ENCODE peak calls at places on chromosomes 1 and 21, in four cellular contexts. C, Z, K and X are unnamed samples.

GRCh38 chr1:2355408-2356261 is 35.7 kb downstream of the MORN1 start:
- DNase-seq in C (no peak), Z (no peak), K (no peak), X (peak; percentile 25)

GRCh38 chr1:227437495-227438008 is 119.3 kb upstream of the CDC42BPA start:
- DNase-seq in C (peak; percentile 65), Z (no peak), K (peak; percentile 70), X (no peak)

GRCh38 chr1:26994772-26995625 is 1.5 kb downstream of the TRNP1 start:
- DNase-seq in C (no peak), Z (no peak), K (peak; percentile 78), X (no peak)

GRCh38 chr1:210222288-210223006 is 10.1 kb upstream of the SERTAD4 start:
- DNase-seq in C (no peak), Z (peak; percentile 59), K (peak; percentile 73), X (peak; percentile 18)

GRCh38 chr1:12544992-12545391 is 73.0 kb downstream of the DHRS3 start:
- DNase-seq in C (no peak), Z (no peak), K (no peak), X (no peak)

GRCh38 chr21:36575306-36575705 is 95.4 kb upstream of the CLDN14 start:
- DNase-seq in C (peak; percentile 22), Z (no peak), K (no peak), X (no peak)

GRCh38 chr1:215517441-215517891 is 49.6 kb upstream of the KCTD3 start:
- DNase-seq in C (peak; percentile 24), Z (no peak), K (peak; percentile 53), X (no peak)

GRCh38 chr1:245263701-245264100 is 108.9 kb downstream of the KIF26B start:
- DNase-seq in C (no peak), Z (no peak), K (no peak), X (no peak)

GRCh38 chr1:64744492-64745180 is at the start of gene RAVER2:
- DNase-seq in C (peak; percentile 82), Z (peak; percentile 86), K (peak; percentile 81), X (peak; percentile 43)

GRCh38 chr1:230587056-230587455 is 55.2 kb upstream of the COG2 start:
- DNase-seq in C (no peak), Z (no peak), K (no peak), X (no peak)

GRCh38 chr1:98197356-98197755 is 276.5 kb upstream of the DPYD start:
- DNase-seq in C (no peak), Z (no peak), K (no peak), X (no peak)

GRCh38 chr1:21149430-21149861 is 27.3 kb downstream of the EIF4G3 start:
- DNase-seq in C (no peak), Z (peak; percentile 40), K (no peak), X (peak; percentile 18)

GRCh38 chr1:1273535-1274298 is at the start of gene UBE2J2:
- DNase-seq in C (peak; percentile 93), Z (peak; percentile 96), K (peak; percentile 96), X (peak; percentile 75)

GRCh38 chr21:26112127-26112742 is 58.3 kb downstream of the APP start:
- DNase-seq in C (no peak), Z (no peak), K (no peak), X (no peak)

GRCh38 chr1:235878082-235878781 is 11.5 kb upstream of the LYST start:
- DNase-seq in C (no peak), Z (no peak), K (no peak), X (no peak)

GRCh38 chr1:202249846-202250245 is 56.2 kb downstream of the LGR6 start:
- DNase-seq in C (no peak), Z (no peak), K (no peak), X (no peak)

GRCh38 chr1:154186852-154187501 is 4.9 kb downstream of the TPM3 start:
- DNase-seq in C (no peak), Z (no peak), K (peak; percentile 72), X (no peak)

GRCh38 chr1:66505671-66506392 is 28.1 kb upstream of the SGIP1 start:
- DNase-seq in C (no peak), Z (no peak), K (no peak), X (peak; percentile 8)

GRCh38 chr1:23923592-23924495 is 10.7 kb upstream of the CNR2 start:
- DNase-seq in C (no peak), Z (no peak), K (no peak), X (no peak)

GRCh38 chr1:201476670-201477344 is 7.8 kb upstream of the PHLDA3 start:
- DNase-seq in C (peak; percentile 54), Z (no peak), K (no peak), X (no peak)

GRCh38 chr1:230517786-230518185 is 91.7 kb upstream of the PGBD5 start:
- DNase-seq in C (no peak), Z (no peak), K (peak; percentile 32), X (no peak)

GRCh38 chr1:18954270-18955071 is 2.0 kb downstream of the IFFO2 start:
- DNase-seq in C (no peak), Z (no peak), K (no peak), X (no peak)
- H3K4me3 ChIP-seq in C (no peak overlapping the region), Z (peak overlapping the region; percentile 91), K (peak overlapping the region; percentile 71), X (peak overlapping the region; percentile 51)

GRCh38 chr1:61079276-61079897 is 3.0 kb upstream of the NFIA start:
- DNase-seq in C (no peak), Z (peak; percentile 63), K (peak; percentile 16), X (no peak)

GRCh38 chr1:61081135-61081636 is 1.2 kb upstream of the NFIA start:
- DNase-seq in C (no peak), Z (no peak), K (peak; percentile 17), X (no peak)

GRCh38 chr1:61081637-61082335 is 575 bp upstream of the NFIA start:
- DNase-seq in C (peak; percentile 45), Z (peak; percentile 63), K (peak; percentile 70), X (peak; percentile 4)

GRCh38 chr1:61079898-61080336 is 2.4 kb upstream of the NFIA start:
- DNase-seq in C (peak; percentile 78), Z (peak; percentile 82), K (peak; percentile 88), X (peak; percentile 23)

GRCh38 chr1:61080408-61081134 is 1.8 kb upstream of the NFIA start:
- DNase-seq in C (no peak), Z (no peak), K (peak; percentile 32), X (no peak)
- H3K4me3 ChIP-seq in C (peak overlapping the region; percentile 23), Z (peak overlapping the region; percentile 1), K (peak overlapping the region; percentile 58), X (no peak overlapping the region)

DNA sequence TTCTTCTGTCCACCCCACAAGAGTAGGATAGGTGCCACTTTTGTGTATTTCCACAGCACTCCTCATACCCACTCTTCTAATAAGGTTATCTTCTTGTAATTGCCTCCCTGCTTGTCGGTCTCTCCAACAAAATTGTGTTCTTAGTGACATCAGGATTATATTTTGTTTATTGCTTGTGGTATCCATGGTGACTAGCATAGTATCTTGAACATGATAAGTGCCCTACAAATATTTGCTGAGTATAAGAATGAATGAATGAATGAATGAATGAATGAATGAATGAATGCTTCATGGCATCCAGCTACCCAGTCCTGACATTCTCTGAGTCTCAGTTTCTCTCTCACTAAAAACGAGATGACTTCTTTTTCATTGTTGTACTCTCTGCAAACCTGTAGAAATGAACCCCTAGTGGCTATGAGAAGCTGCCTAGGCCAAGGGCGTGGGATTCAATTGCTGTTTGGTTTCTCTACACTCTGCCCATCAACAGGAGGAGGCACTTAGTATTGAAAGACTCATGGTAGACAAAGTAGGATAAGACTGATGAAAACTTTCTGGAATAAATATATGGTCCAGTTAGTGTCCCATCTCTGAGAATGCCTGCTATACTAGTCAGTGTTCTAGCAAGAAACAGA is 121.0 kb downstream of the TMEM53 start:
- DNase-seq in C (no peak), Z (no peak), K (no peak), X (no peak)
- H3K4me3 ChIP-seq in C (no peak overlapping the region), Z (no peak overlapping the region), K (no peak overlapping the region), X (no peak overlapping the region)

GRCh38 chr1:116544588-116545358 is 26.1 kb downstream of the CD58 start:
- DNase-seq in C (no peak), Z (no peak), K (no peak), X (no peak)
- H3K4me3 ChIP-seq in C (no peak overlapping the region), Z (no peak overlapping the region), K (no peak overlapping the region), X (no peak overlapping the region)